ENCODE peak calls at places on chromosome 2, in six cellular contexts. E, M, Z, W, Q and K are unnamed samples.

GRCh38 chr2:242060212-242060835 is 190.8 kb downstream of the RTP5 start:
- DNase-seq in E (no peak), M (peak; percentile 71), Z (peak; percentile 31), W (no peak), Q (no peak), K (no peak)

GRCh38 chr2:222796413-222797103 is 64.3 kb upstream of the ACSL3 start:
- DNase-seq in E (no peak), M (peak; percentile 53), Z (peak; percentile 86), W (no peak), Q (no peak), K (no peak)

GRCh38 chr2:172273910-172274571 is 153.3 kb upstream of the ITGA6 start:
- DNase-seq in E (no peak), M (no peak), Z (no peak), W (no peak), Q (no peak), K (no peak)

GRCh38 chr2:182866095-182866460 is 359 bp downstream of the FRZB start:
- DNase-seq in E (no peak), M (no peak), Z (peak; percentile 48), W (no peak), Q (peak; percentile 81), K (no peak)

GRCh38 chr2:47339745-47340541 is 63.0 kb upstream of the MSH2 start:
- DNase-seq in E (no peak), M (peak; percentile 61), Z (peak; percentile 50), W (no peak), Q (no peak), K (peak; percentile 99)

GRCh38 chr2:220959391-220959802 is 612.7 kb downstream of the EPHA4 start:
- DNase-seq in E (no peak), M (peak; percentile 7), Z (peak; percentile 43), W (no peak), Q (no peak), K (no peak)

GRCh38 chr2:17972991-17973390 is 94.5 kb downstream of the KCNS3 start:
- DNase-seq in E (no peak), M (no peak), Z (peak; percentile 50), W (no peak), Q (no peak), K (no peak)

GRCh38 chr2:31694444-31694843 is 113.7 kb upstream of the SRD5A2 start:
- DNase-seq in E (no peak), M (peak; percentile 8), Z (peak; percentile 1), W (no peak), Q (no peak), K (peak; percentile 46)

GRCh38 chr2:70145851-70146739 is 44.7 kb downstream of the C2orf42 start:
- DNase-seq in E (no peak), M (no peak), Z (no peak), W (no peak), Q (no peak), K (no peak)

GRCh38 chr2:197869501-197870111 is 65.2 kb downstream of the PLCL1 start:
- DNase-seq in E (no peak), M (no peak), Z (peak; percentile 50), W (no peak), Q (no peak), K (peak; percentile 82)

GRCh38 chr2:191150451-191151314 is at the start of gene STAT4:
- DNase-seq in E (peak; percentile 89), M (peak; percentile 47), Z (peak; percentile 81), W (no peak), Q (peak; percentile 70), K (peak; percentile 7)

GRCh38 chr2:64036343-64036742 is 17.1 kb upstream of the VPS54 start:
- DNase-seq in E (no peak), M (peak; percentile 89), Z (peak; percentile 73), W (no peak), Q (no peak), K (no peak)

GRCh38 chr2:136112317-136112891 is 5.5 kb downstream of the CXCR4 start:
- DNase-seq in E (no peak), M (no peak), Z (no peak), W (no peak), Q (no peak), K (no peak)

GRCh38 chr2:206642075-206643025 is at the start of gene FAM237A:
- DNase-seq in E (peak; percentile 61), M (peak; percentile 57), Z (peak; percentile 69), W (peak; percentile 84), Q (peak; percentile 78), K (peak; percentile 78)

GRCh38 chr2:231781798-231782726 is 980 bp upstream of the PDE6D start:
- DNase-seq in E (no peak), M (peak; percentile 42), Z (peak; percentile 70), W (no peak), Q (no peak), K (peak; percentile 36)

GRCh38 chr2:29448238-29448637 is 333.0 kb downstream of the CLIP4 start:
- DNase-seq in E (no peak), M (no peak), Z (no peak), W (no peak), Q (no peak), K (no peak)

GRCh38 chr2:181573140-181573736 is 83.7 kb downstream of the CERKL start:
- DNase-seq in E (no peak), M (peak; percentile 50), Z (peak; percentile 41), W (peak; percentile 17), Q (no peak), K (peak; percentile 52)

GRCh38 chr2:55159752-55160151 is 72.3 kb downstream of the CLHC1 start:
- DNase-seq in E (no peak), M (no peak), Z (no peak), W (no peak), Q (no peak), K (no peak)

GRCh38 chr2:75200140-75200985 is 1.0 kb upstream of the TACR1 start:
- DNase-seq in E (peak; percentile 53), M (peak; percentile 39), Z (peak; percentile 50), W (peak; percentile 27), Q (peak; percentile 72), K (peak; percentile 56)

GRCh38 chr2:17318013-17318412 is 200.2 kb downstream of the RAD51AP2 start:
- DNase-seq in E (no peak), M (no peak), Z (no peak), W (no peak), Q (no peak), K (no peak)

GRCh38 chr2:47784349-47784851 is 1.5 kb downstream of the MSH6 start:
- DNase-seq in E (no peak), M (peak; percentile 34), Z (peak; percentile 70), W (no peak), Q (no peak), K (peak; percentile 52)

GRCh38 chr2:3457524-3458395 is 61.6 kb downstream of the ADI1 start:
- DNase-seq in E (peak; percentile 18), M (no peak), Z (no peak), W (no peak), Q (no peak), K (no peak)

GRCh38 chr2:16862474-16862873 is 196.8 kb upstream of the CYRIA start:
- DNase-seq in E (no peak), M (no peak), Z (no peak), W (no peak), Q (no peak), K (peak; percentile 89)

GRCh38 chr2:85766214-85766613 is 12.4 kb downstream of the ATOH8 start:
- DNase-seq in E (no peak), M (no peak), Z (peak; percentile 39), W (no peak), Q (no peak), K (no peak)

GRCh38 chr2:201196003-201196402 is 13.1 kb downstream of the CASP10 start:
- DNase-seq in E (no peak), M (no peak), Z (no peak), W (no peak), Q (no peak), K (no peak)

GRCh38 chr2:134347756-134348155 is 93.9 kb downstream of the MGAT5 start:
- DNase-seq in E (no peak), M (peak; percentile 29), Z (peak; percentile 55), W (no peak), Q (no peak), K (no peak)

GRCh38 chr2:109447811-109448210 is 166.0 kb downstream of the SEPTIN10 start:
- DNase-seq in E (no peak), M (no peak), Z (no peak), W (no peak), Q (no peak), K (no peak)

GRCh38 chr2:136393515-136393914 is 275.6 kb upstream of the CXCR4 start:
- DNase-seq in E (no peak), M (no peak), Z (no peak), W (no peak), Q (no peak), K (no peak)

GRCh38 chr2:69893684-69894481 is at the start of gene SNRNP27:
- DNase-seq in E (peak; percentile 68), M (peak; percentile 83), Z (peak; percentile 79), W (peak; percentile 68), Q (peak; percentile 85), K (peak; percentile 46)

GRCh38 chr2:108396845-108397244 is 19.1 kb downstream of the SULT1C4 start:
- DNase-seq in E (peak; percentile 48), M (peak; percentile 47), Z (no peak), W (no peak), Q (no peak), K (no peak)

GRCh38 chr2:29233428-29233827 is 118.2 kb downstream of the CLIP4 start:
- DNase-seq in E (no peak), M (no peak), Z (no peak), W (no peak), Q (no peak), K (peak; percentile 98)

GRCh38 chr2:40401896-40402295 is 50.0 kb downstream of the SLC8A1 start:
- DNase-seq in E (no peak), M (peak; percentile 94), Z (peak; percentile 85), W (no peak), Q (no peak), K (peak; percentile 88)

GRCh38 chr2:188439986-188440385 is 148.3 kb downstream of the GULP1 start:
- DNase-seq in E (no peak), M (no peak), Z (no peak), W (no peak), Q (no peak), K (no peak)
- H4K91ac ChIP-seq in E (no peak overlapping the region), M (no peak overlapping the region), Z (no peak overlapping the region), W (no peak overlapping the region), Q (no peak overlapping the region), K (no peak overlapping the region)

GRCh38 chr2:149488719-149489440 is 98.7 kb downstream of the MMADHC start:
- DNase-seq in E (no peak), M (no peak), Z (no peak), W (no peak), Q (no peak), K (no peak)
- H4K91ac ChIP-seq in E (no peak overlapping the region), M (no peak overlapping the region), Z (no peak overlapping the region), W (no peak overlapping the region), Q (no peak overlapping the region), K (peak overlapping the region; percentile 89)

DNA sequence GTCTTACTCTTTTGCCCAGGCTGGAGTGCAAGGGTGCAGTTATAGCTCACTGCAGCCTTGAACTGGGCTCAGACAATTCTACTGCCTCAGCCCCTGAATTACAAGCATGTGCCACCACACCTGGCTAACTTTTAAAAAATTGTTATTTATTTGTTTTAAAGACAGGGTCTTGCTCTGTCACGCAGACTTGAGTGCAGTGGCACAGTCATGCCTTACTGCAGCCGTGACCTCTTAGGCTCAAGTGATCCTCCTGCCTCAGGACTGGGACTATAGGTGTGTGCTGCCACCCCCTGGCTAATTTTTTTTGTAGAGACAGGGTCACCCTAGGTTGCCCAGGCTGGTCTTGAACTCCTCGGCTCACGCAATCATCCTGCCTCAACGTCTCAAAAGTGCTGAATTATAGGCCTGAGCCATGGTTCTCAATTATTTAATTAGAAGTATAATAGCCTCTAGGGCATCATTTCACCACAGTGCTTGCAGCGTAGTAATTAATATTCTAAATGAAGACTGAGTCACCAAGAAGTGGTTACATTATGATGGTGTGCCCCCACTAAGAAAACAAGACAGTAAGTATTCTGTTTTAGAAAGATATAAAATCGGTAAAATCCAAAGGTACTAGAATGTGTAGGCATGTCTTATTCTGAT is 69.6 kb downstream of the EML4 start:
- DNase-seq in E (peak; percentile 63), M (no peak), Z (peak; percentile 22), W (no peak), Q (peak; percentile 63), K (peak; percentile 67)
- H4K91ac ChIP-seq in E (no peak overlapping the region), M (no peak overlapping the region), Z (no peak overlapping the region), W (no peak overlapping the region), Q (no peak overlapping the region), K (no peak overlapping the region)

GRCh38 chr2:164789986-164790385 is 51.6 kb downstream of the COBLL1 start:
- DNase-seq in E (no peak), M (no peak), Z (no peak), W (no peak), Q (no peak), K (no peak)
- H4K91ac ChIP-seq in E (no peak overlapping the region), M (no peak overlapping the region), Z (no peak overlapping the region), W (no peak overlapping the region), Q (no peak overlapping the region), K (no peak overlapping the region)